ENCODE peak calls at places on chromosome 15, in seven cellular contexts. A, F, E, M, O, I and G are unnamed samples.

GRCh38 chr15:25346371-25346770 is 92.5 kb downstream of the UBE3A start:
- DNase-seq in A (no peak), F (no peak), E (no peak), M (no peak), O (no peak), I (no peak), G (no peak)

GRCh38 chr15:58748787-58749531 is 548 bp downstream of the ADAM10 start:
- DNase-seq in A (peak), F (no peak), E (no peak), M (peak), O (peak), I (peak), G (peak)

GRCh38 chr15:85415779-85416178 is 35.4 kb downstream of the AKAP13 start:
- DNase-seq in A (no peak), F (peak), E (no peak), M (no peak), O (no peak), I (no peak), G (peak)

GRCh38 chr15:64187396-64188191 is 24.8 kb upstream of the PPIB start:
- DNase-seq in A (no peak), F (no peak), E (no peak), M (no peak), O (no peak), I (no peak), G (no peak)

GRCh38 chr15:69757186-69757585 is 304.6 kb downstream of the RPLP1 start:
- DNase-seq in A (no peak), F (peak), E (no peak), M (no peak), O (no peak), I (no peak), G (no peak)

GRCh38 chr15:83890584-83890983 is 236.7 kb downstream of the ADAMTSL3 start:
- DNase-seq in A (no peak), F (no peak), E (no peak), M (no peak), O (no peak), I (no peak), G (no peak)

GRCh38 chr15:82916161-82916952 is 36.2 kb downstream of the HOMER2 start:
- DNase-seq in A (no peak), F (no peak), E (no peak), M (no peak), O (no peak), I (no peak), G (no peak)

GRCh38 chr15:94083467-94083991 is 147.8 kb upstream of the MCTP2 start:
- DNase-seq in A (no peak), F (peak), E (no peak), M (no peak), O (peak), I (no peak), G (peak)

GRCh38 chr15:39593071-39594055 is 12.5 kb downstream of the THBS1 start:
- DNase-seq in A (no peak), F (peak), E (no peak), M (no peak), O (no peak), I (no peak), G (peak)

GRCh38 chr15:92869263-92869940 is 30.7 kb upstream of the CHD2 start:
- DNase-seq in A (no peak), F (peak), E (no peak), M (no peak), O (peak), I (peak), G (no peak)

GRCh38 chr15:38129531-38130199 is 123.0 kb upstream of the SPRED1 start:
- DNase-seq in A (peak), F (peak), E (no peak), M (no peak), O (no peak), I (peak), G (peak)

GRCh38 chr15:99511865-99512632 is 53.7 kb upstream of the MEF2A start:
- DNase-seq in A (no peak), F (no peak), E (no peak), M (no peak), O (no peak), I (no peak), G (no peak)

GRCh38 chr15:85562824-85563223 is 182.4 kb downstream of the AKAP13 start:
- DNase-seq in A (no peak), F (no peak), E (no peak), M (no peak), O (no peak), I (no peak), G (no peak)

GRCh38 chr15:52803543-52804306 is 13.6 kb upstream of the ONECUT1 start:
- DNase-seq in A (peak), F (no peak), E (no peak), M (no peak), O (no peak), I (no peak), G (no peak)

GRCh38 chr15:33671456-33671855 is 296.8 kb upstream of the CHRM5 start:
- DNase-seq in A (no peak), F (no peak), E (no peak), M (no peak), O (no peak), I (no peak), G (no peak)

GRCh38 chr15:35038655-35039534 is 46.2 kb downstream of the NANOGP8 start:
- DNase-seq in A (no peak), F (peak), E (no peak), M (no peak), O (peak), I (peak), G (peak)

DNA sequence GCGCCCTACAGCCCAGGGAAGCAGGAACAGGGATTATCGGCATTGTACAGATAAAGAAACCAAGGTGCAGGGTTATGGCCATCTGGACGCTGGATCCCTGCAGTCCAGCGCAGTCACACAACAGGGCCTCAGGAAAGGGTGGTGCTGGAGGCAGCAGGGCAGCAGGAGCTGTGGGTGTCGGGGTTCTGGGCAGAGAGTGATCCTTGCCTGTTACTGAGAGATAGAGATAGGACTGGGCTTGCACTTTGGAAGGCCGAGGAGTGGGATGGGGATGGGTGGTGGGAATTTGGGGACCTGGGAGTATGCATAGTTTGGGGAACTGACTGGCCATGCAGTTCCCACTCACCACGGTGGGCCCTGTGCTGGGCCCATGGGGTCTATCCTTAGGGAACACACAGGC is 192.4 kb upstream of the LINGO1 start:
- DNase-seq in A (no peak), F (no peak), E (no peak), M (no peak), O (no peak), I (no peak), G (no peak)
- H3K23ac ChIP-seq in A (no peak), F (no peak), E (no peak), M (no peak), O (no peak), I (no peak), G (no peak)

DNA sequence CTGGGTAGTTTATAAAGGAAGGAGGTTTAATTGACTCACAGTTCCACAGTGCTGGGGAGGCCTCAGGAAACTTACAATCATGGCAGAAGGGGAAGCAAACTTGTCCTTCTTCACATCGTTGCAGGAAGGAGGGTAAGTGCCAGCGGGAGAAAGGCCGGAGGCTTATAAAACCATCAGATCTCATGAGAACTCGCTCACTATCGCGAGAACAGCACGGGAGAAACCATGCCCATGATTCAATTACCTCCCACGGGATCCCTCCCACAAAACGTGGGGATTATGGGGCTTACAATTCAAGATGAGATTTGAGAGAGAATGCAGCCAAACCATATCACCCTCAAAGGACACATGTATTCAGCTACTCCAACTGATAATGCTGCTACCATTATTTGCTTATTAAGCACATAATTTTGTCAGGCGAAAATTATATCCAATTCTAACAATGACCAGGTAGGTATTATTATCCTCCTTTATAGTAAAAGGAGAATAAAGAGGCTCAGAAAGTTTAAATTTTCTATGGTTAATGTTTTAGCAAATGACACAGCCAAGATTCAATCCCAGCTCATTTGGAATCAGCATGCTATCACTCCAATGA is 327.2 kb upstream of the CDIN1 start:
- DNase-seq in A (no peak), F (no peak), E (no peak), M (no peak), O (no peak), I (no peak), G (no peak)
- H2BK5ac ChIP-seq in A (no peak), F (no peak), E (no peak), M (no peak), O (no peak), I (no peak), G (no peak)

GRCh38 chr15:45522179-45522930 is at the start of gene SLC30A4:
- DNase-seq in A (peak), F (peak), E (peak), M (peak), O (peak), I (peak), G (peak)
- H4K8ac ChIP-seq in A (no peak), F (peak), E (no peak), M (no peak), O (no peak), I (peak), G (peak)

GRCh38 chr15:51240066-51240465 is 98.3 kb downstream of the CYP19A1 start:
- DNase-seq in A (no peak), F (no peak), E (no peak), M (no peak), O (peak), I (no peak), G (no peak)

GRCh38 chr15:51244366-51244977 is 93.9 kb downstream of the CYP19A1 start:
- DNase-seq in A (no peak), F (peak), E (no peak), M (no peak), O (peak), I (no peak), G (peak)

GRCh38 chr15:51245628-51246027 is 92.8 kb downstream of the CYP19A1 start:
- DNase-seq in A (no peak), F (no peak), E (no peak), M (no peak), O (no peak), I (no peak), G (no peak)

GRCh38 chr15:51237816-51238215 is 100.6 kb downstream of the CYP19A1 start:
- DNase-seq in A (no peak), F (no peak), E (no peak), M (no peak), O (no peak), I (no peak), G (no peak)

DNA sequence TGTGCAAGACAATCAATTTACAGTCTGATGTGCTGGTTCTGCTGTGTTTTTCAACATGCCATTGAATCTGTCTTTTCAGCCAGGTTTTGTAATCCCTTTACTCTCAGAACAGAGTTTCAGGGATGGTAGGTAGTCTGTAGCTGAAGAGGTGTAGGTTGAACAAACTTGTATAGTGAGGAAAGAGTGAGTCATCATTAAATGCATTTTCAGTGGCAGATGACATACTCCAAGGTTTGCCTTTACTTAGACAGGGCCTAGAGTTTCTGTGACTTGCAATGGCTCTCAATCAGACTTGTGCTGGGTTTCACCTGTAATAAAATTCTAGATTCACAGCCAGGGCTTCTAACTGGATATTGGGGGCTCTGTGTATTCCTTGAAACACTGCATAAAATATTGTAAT is 94.6 kb downstream of the CYP19A1 start:
- DNase-seq in A (no peak), F (peak), E (no peak), M (no peak), O (peak), I (no peak), G (no peak)
- H3K23ac ChIP-seq in A (no peak), F (no peak), E (no peak), M (no peak), O (no peak), I (no peak), G (no peak)

DNA sequence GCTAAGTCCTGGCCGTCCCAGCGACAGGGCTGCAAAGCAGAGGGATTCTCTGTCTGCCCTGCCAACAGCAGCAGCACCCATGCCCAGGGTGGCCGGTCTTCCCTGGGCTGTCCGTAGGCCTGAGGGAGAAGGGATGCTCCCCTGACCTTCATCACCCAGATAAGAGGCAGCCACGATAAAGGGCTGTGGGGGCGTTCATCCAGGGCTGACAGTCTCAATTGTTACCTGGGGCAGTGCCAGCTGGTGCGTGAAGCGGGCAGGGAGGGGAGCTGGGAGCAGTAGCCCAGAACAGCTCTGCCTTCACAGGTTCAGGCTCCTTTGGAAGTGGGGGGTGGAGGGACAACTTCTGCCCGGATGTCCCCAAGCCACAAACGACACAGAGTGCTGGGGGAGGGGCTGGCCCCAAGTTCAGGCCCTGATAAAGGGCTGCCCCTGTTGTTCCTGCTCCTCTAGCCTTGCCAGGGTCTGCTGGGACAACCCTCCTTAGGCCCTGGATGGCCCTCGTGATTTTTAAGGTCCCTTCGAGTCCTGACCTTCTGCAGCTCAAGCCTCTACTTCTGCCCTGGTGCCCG is 94.7 kb downstream of the RAB11A start:
- DNase-seq in A (no peak), F (no peak), E (no peak), M (no peak), O (no peak), I (no peak), G (no peak)
- H2BK5ac ChIP-seq in A (no peak), F (no peak), E (peak), M (no peak), O (no peak), I (no peak), G (no peak)

GRCh38 chr15:89746386-89746974 is 4.6 kb downstream of the MESP1 start:
- DNase-seq in A (no peak), F (no peak), E (no peak), M (no peak), O (peak), I (no peak), G (no peak)

GRCh38 chr15:89743011-89743410 is 8.0 kb downstream of the MESP1 start:
- DNase-seq in A (no peak), F (no peak), E (no peak), M (no peak), O (no peak), I (peak), G (no peak)

GRCh38 chr15:89745768-89746167 is 5.3 kb downstream of the MESP1 start:
- DNase-seq in A (no peak), F (no peak), E (no peak), M (no peak), O (no peak), I (no peak), G (no peak)

GRCh38 chr15:89745131-89745530 is 5.9 kb downstream of the MESP1 start:
- DNase-seq in A (no peak), F (no peak), E (no peak), M (no peak), O (no peak), I (no peak), G (no peak)

DNA sequence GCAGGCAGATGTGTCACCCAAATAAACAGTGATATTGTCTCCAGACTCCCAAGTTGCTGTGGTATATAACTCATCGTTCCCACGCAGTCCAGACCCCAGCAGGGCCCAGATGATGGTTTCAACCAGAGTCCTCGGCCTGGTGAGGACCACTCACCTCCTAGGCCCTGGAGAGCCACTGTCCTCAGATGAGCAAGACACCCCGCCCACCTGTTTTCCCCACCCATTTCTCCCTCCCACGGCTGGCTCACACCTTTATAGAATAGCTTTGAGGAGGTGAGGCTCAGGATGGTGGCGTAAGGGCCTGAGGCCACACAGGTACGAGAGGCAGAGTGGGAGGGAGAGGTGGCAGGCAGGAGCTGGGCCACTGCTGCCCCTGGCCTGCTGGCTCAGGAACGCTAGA is 7.5 kb downstream of the MESP1 start:
- DNase-seq in A (no peak), F (no peak), E (no peak), M (no peak), O (no peak), I (no peak), G (no peak)
- H4K8ac ChIP-seq in A (no peak), F (no peak), E (no peak), M (no peak), O (no peak), I (no peak), G (no peak)

DNA sequence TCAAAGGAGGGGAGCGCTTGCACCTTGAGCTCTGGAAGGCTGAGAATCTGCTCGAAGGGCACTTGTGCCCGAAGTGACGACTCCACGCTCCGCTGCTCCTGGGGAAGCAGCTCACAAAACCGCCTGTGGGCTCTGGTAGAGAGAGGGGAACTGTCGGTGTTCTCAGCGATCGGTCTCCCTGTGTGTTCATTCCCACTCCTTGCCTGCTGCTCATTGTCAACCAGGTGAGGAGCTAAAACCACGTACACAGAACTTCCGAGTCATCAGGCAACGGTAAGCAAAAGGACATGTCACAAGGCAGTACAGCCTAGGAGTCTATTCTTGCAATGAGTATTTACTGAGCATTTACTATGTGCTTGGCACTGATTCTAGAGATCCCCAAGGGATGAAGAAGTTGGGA is 1.5 kb downstream of the CIB1 start:
- DNase-seq in A (no peak), F (no peak), E (no peak), M (no peak), O (no peak), I (no peak), G (peak)
- H3K23ac ChIP-seq in A (no peak), F (no peak), E (no peak), M (no peak), O (no peak), I (no peak), G (no peak)

DNA sequence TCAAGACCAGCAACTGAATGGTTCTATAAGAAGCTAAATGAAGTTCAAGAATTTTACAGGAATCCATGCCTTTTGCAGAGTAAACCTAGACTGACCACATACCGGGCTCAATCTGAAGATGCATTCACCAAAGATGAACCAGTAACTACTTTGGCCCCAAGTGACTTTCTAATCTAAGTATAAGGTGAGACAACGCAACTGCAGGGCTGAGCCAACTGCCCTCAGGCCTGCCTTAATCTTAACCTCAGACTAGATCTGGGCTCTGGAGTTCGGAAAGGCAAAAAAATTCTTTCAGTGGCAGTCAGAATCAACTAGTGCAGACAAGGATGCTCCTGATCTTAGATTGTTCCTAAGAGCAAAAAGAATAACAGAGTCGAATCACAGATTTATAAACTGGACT is 48.3 kb downstream of the EXD1 start:
- DNase-seq in A (no peak), F (no peak), E (no peak), M (no peak), O (no peak), I (peak), G (no peak)
- H2BK5ac ChIP-seq in A (no peak), F (no peak), E (no peak), M (no peak), O (no peak), I (no peak), G (no peak)

GRCh38 chr15:55485273-55485672 is 22.8 kb downstream of the DNAAF4 start:
- DNase-seq in A (no peak), F (no peak), E (no peak), M (no peak), O (no peak), I (no peak), G (no peak)

GRCh38 chr15:55475842-55476241 is 32.2 kb downstream of the DNAAF4 start:
- DNase-seq in A (no peak), F (no peak), E (no peak), M (no peak), O (no peak), I (no peak), G (no peak)

DNA sequence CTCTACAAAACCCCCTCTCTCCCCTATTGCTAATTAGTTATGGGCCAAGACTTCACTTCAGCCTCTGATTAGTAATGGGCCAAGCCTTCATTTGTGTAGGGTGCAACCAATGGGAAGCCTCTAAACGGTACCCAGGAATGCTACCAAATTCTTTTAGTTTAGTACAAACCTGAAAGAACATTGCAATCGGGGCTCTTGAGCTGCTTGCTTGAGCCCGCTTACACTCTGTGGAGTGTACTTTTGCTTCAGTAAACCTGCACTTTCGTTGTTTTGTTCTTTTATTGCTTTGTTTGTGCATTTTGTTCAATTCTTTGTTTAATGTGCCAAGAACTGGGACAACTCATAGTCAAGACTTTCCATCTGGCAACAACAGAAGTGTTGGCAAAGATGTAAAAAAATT is 26.2 kb downstream of the DNAAF4 start:
- DNase-seq in A (no peak), F (no peak), E (no peak), M (no peak), O (no peak), I (no peak), G (no peak)
- H4K8ac ChIP-seq in A (no peak), F (no peak), E (no peak), M (no peak), O (no peak), I (no peak), G (no peak)